ENCODE peak calls at places on chromosomes 7 and 10, in four cellular contexts. Y is transverse colon, B is MM.1S, X is thoracic aorta. Z is an unnamed sample.
A peak's percentile ranks its signal among the peaks of the same experiment; 100 is the strongest.

GRCh38 chr10:4181075-4181474 is 396.1 kb upstream of the KLF6 start:
- DNase-seq in Y (no peak), B (no peak), X (no peak), Z (no peak)

GRCh38 chr7:85554294-85554877 is 367.5 kb upstream of the SEMA3D start:
- DNase-seq in Y (no peak), B (peak; percentile 70), X (no peak), Z (no peak)

GRCh38 chr7:254337-255037 is 35.5 kb upstream of the FOXL3 start:
- DNase-seq in Y (no peak), B (no peak), X (no peak), Z (no peak)

GRCh38 chr10:7625836-7626235 is 40.9 kb downstream of the ITIH5 start:
- DNase-seq in Y (peak; percentile 38), B (no peak), X (no peak), Z (no peak)

GRCh38 chr10:90352288-90352687 is 505.6 kb downstream of the HTR7 start:
- DNase-seq in Y (no peak), B (no peak), X (no peak), Z (no peak)

GRCh38 chr10:2984682-2985081 is 82.7 kb upstream of the PFKP start:
- DNase-seq in Y (no peak), B (no peak), X (no peak), Z (no peak)

GRCh38 chr7:115229401-115230083 is 307.6 kb downstream of the MDFIC start:
- DNase-seq in Y (no peak), B (peak; percentile 79), X (no peak), Z (no peak)

GRCh38 chr10:97763947-97764346 is 7.9 kb downstream of the SFRP5 start:
- DNase-seq in Y (no peak), B (no peak), X (no peak), Z (no peak)

GRCh38 chr10:80166581-80167470 is 34.3 kb downstream of the PLAC9 start:
- DNase-seq in Y (no peak), B (no peak), X (no peak), Z (no peak)

GRCh38 chr7:123191132-123191531 is 8.6 kb downstream of the SLC13A1 start:
- DNase-seq in Y (no peak), B (peak; percentile 25), X (no peak), Z (no peak)

GRCh38 chr10:3749597-3750351 is 35.2 kb downstream of the KLF6 start:
- DNase-seq in Y (no peak), B (no peak), X (no peak), Z (no peak)

GRCh38 chr7:46705416-46706255 is 784.6 kb upstream of the IGFBP3 start:
- DNase-seq in Y (no peak), B (no peak), X (no peak), Z (no peak)

GRCh38 chr7:157033483-157034473 is 23.3 kb upstream of the MNX1 start:
- DNase-seq in Y (no peak), B (peak; percentile 12), X (no peak), Z (no peak)

GRCh38 chr10:99461230-99461629 is 30.8 kb upstream of the GOT1 start:
- DNase-seq in Y (no peak), B (no peak), X (no peak), Z (no peak)

GRCh38 chr7:40315277-40315676 is 180.5 kb downstream of the SUGCT start:
- DNase-seq in Y (no peak), B (no peak), X (no peak), Z (no peak)

DNA sequence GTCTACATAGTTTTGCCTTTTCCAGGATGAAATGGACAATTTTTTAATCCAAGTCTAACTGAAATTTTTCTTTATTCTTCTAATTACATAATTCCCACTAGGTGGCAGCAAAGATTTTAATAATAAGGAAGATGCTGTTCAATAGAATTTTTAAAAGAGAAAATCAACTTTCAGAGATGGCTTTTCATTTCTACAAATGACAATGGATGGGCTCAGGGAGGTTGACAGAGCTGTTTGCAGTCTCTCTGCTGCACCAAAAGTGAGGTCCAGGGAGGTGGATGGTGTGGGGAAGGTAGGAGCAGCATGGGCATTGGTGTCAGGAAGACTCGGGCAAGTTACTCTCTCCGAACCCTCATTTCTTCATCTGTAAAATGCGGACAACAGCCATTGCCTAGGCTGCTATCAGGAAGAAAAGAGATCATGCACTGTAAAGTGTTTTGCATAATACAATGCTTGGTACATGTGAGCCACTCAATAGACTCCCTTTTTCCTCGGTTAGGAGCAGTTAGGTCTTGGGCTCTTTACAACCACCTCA is 107.3 kb downstream of the ABLIM1 start:
- DNase-seq in Y (no peak), B (peak; percentile 49), X (no peak), Z (no peak)
- TF ChIP-seq CTCF in Y (peak; percentile 60), B (peak; percentile 54), X (peak; percentile 56), Z (no peak)

GRCh38 chr7:98526059-98526458 is 91.0 kb upstream of the NPTX2 start:
- DNase-seq in Y (no peak), B (no peak), X (no peak), Z (no peak)
- H3K4me1 ChIP-seq in Y (no peaks in the 10 kb centered on the region), B (no peaks in the 10 kb centered on the region), X (no peaks in the 10 kb centered on the region), Z (no peaks in the 10 kb centered on the region)

DNA sequence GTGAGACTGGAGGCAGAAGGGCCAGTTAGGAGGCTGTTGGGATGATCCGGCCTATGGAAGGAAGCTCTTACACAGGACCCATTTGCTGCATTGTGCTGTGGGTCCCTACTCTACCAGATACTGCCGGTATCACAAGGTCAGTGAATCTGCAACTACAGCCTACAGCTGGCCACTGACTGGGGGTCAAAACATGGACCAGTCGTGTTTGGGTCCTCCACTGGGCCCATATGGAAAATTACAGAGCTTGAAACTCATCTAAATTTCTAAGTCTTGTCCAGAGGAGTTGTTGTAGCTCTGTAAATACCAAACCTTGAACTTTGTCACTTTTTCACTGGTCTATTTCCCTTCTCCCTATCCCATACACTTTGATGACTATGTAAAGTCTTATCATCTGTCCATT is 5.6 kb upstream of the NUP205 start:
- DNase-seq in Y (no peak), B (no peak), X (no peak), Z (no peak)
- TF ChIP-seq CTCF in Y (no peak), B (no peak), X (no peak), Z (no peak)

DNA sequence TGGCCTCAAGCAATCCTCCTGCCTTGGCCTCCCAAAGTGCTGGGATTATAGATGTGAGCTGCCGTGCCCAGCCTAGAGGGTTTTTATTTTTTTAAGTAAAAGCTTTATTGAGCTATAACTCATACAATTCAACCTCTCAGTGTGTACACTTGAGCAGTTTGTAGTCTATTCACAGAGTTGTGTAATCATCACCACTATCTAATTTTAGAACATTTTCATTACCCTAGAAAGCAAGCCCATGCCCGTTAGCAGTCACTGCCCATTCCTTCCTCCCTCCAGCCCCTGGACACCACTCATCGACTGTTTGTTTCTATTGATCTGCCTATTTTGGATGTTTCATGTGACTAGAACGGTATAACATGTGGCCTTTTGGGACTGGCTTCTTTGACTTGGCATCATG is 25.7 kb upstream of the SEC61A2 start:
- DNase-seq in Y (no peak), B (no peak), X (no peak), Z (no peak)
- H3K4me1 ChIP-seq in Y (no peaks in the 10 kb centered on the region), B (no peaks in the 10 kb centered on the region), X (no peaks in the 10 kb centered on the region), Z (no peaks in the 10 kb centered on the region)

GRCh38 chr10:105150486-105150885 is 509.4 kb downstream of the SORCS3 start:
- DNase-seq in Y (no peak), B (no peak), X (no peak), Z (no peak)
- TF ChIP-seq CTCF in Y (no peak), B (no peak), X (no peak), Z (no peak)

GRCh38 chr10:15201589-15202300 is 33.3 kb upstream of the NMT2 start:
- DNase-seq in Y (no peak), B (no peak), X (no peak), Z (no peak)
- H3K4me1 ChIP-seq in Y (no peaks in the 10 kb centered on the region), B (peaks cover 16% of the 10 kb centered on the region), X (no peaks in the 10 kb centered on the region), Z (peaks cover 2% of the 10 kb centered on the region)

GRCh38 chr10:113894581-113894980 is 40.1 kb downstream of the NHLRC2 start:
- DNase-seq in Y (no peak), B (no peak), X (no peak), Z (no peak)

GRCh38 chr10:113890769-113891168 is 36.3 kb downstream of the NHLRC2 start:
- DNase-seq in Y (no peak), B (no peak), X (no peak), Z (no peak)

GRCh38 chr10:113895018-113895417 is 40.6 kb downstream of the NHLRC2 start:
- DNase-seq in Y (no peak), B (no peak), X (no peak), Z (no peak)

GRCh38 chr10:113893570-113893969 is 39.1 kb downstream of the NHLRC2 start:
- DNase-seq in Y (no peak), B (no peak), X (no peak), Z (no peak)

DNA sequence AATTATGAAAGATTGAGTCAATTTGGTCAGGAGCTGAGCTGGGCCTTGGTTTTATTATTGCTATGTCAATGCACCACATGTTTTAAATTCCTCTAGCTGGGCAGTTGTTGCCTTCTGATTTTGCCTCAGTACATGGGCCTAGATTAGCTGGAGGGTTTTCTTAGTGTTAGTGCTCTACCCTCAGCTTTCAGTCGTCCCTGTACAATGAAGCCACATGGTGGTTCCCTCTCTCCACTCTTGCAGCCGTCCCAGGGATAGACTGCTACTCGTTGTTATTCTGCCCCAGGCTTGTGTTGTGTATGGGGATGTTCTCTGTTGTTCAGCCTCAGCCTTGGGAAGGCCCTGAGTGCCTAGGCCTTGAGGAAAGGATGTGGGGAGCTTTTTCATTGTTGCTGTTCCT is 37.0 kb downstream of the NHLRC2 start:
- DNase-seq in Y (no peak), B (no peak), X (no peak), Z (no peak)
- TF ChIP-seq CTCF in Y (no peak), B (no peak), X (no peak), Z (no peak)

Z was measured in mucosa of descending colon.